ENCODE peak calls at places on chromosomes 5 and 9, in eight cellular contexts. E is substantia nigra; D is iPS-NIHi11; W is NAMALWA; I is GM13977; F is HFFc6; O is CD8-positive, alpha-beta T cell; T is SW480. N is an unnamed sample.

GRCh38 chr9:121975801-121976277 is 117.3 kb downstream of the TTLL11 start:
- DNase-seq in F (peak), T (peak), O (no peak), E (no peak), D (no peak), I (no peak), W (no peak), N (no peak)

GRCh38 chr5:138536665-138537315 is 6.2 kb downstream of the ETF1 start:
- DNase-seq in F (no peak), O (no peak), I (no peak), E (no peak), D (peak), W (peak), T (no peak), N (peak)

GRCh38 chr5:40649493-40650030 is 30.2 kb upstream of the PTGER4 start:
- DNase-seq in W (peak), F (no peak), I (no peak), O (no peak), E (no peak), D (no peak), T (no peak), N (no peak)

GRCh38 chr5:123398058-123398728 is 25.0 kb downstream of the CEP120 start:
- DNase-seq in D (no peak), O (no peak), W (peak), I (no peak), F (no peak), T (no peak), E (no peak), N (no peak)

GRCh38 chr5:93588586-93589347 is 5.7 kb downstream of the NR2F1 start:
- DNase-seq in O (no peak), I (no peak), D (no peak), T (no peak), F (no peak), E (no peak), W (no peak), N (no peak)

GRCh38 chr5:163205645-163206044 is 231.8 kb upstream of the CCNG1 start:
- DNase-seq in T (no peak), W (no peak), D (no peak), E (no peak), O (no peak), F (no peak), I (no peak), N (no peak)

GRCh38 chr5:41522193-41522786 is 11.9 kb upstream of the PLCXD3 start:
- DNase-seq in T (no peak), O (no peak), E (no peak), D (no peak), F (no peak), W (no peak), I (no peak), N (no peak)

GRCh38 chr9:131709741-131710499 is 30.0 kb downstream of the RAPGEF1 start:
- DNase-seq in E (no peak), I (peak), F (peak), D (no peak), T (no peak), O (peak), W (peak), N (no peak)

GRCh38 chr5:178230879-178231735 is 1.5 kb downstream of the PHYKPL start:
- DNase-seq in T (no peak), D (no peak), W (no peak), O (no peak), I (no peak), E (no peak), F (peak), N (no peak)

GRCh38 chr5:153135416-153135815 is 355.1 kb upstream of the GRIA1 start:
- DNase-seq in F (peak), D (no peak), W (no peak), E (no peak), T (no peak), I (no peak), O (no peak), N (no peak)

N was measured in KBM-7.